ENCODE peak calls at places on chromosomes 2 and 18, in nine cellular contexts. Y is PC-3, T is choroid plexus epithelial cell, W is gastrocnemius medialis, K is pancreas, D is A549, A is dorsolateral prefrontal cortex, O is fibroblast of mammary gland, H is bronchial epithelial cell. M is an unnamed sample.

GRCh38 chr2:237961637-237962036 is 5.2 kb upstream of the UBE2F start:
- DNase-seq in Y (no peak), T (no peak), W (no peak), K (peak), D (no peak), A (no peak), O (no peak), H (no peak), M (no peak)

GRCh38 chr18:13530215-13530878 is 196.0 kb downstream of the FAM210A start:
- DNase-seq in Y (no peak), T (no peak), W (no peak), K (no peak), D (no peak), A (no peak), O (no peak), H (no peak), M (no peak)

GRCh38 chr2:158478237-158478636 is 21.5 kb downstream of the PKP4 start:
- DNase-seq in Y (no peak), T (no peak), W (no peak), K (no peak), D (no peak), A (no peak), O (no peak), H (no peak), M (no peak)

GRCh38 chr2:208334230-208334629 is 68.2 kb downstream of the PIKFYVE start:
- DNase-seq in Y (no peak), T (no peak), W (no peak), K (no peak), D (no peak), A (no peak), O (no peak), H (no peak), M (no peak)

GRCh38 chr2:237453671-237454070 is 33.4 kb upstream of the MLPH start:
- DNase-seq in Y (no peak), T (no peak), W (no peak), K (no peak), D (no peak), A (no peak), O (no peak), H (no peak), M (no peak)

GRCh38 chr2:53969285-53970094 is 1.3 kb downstream of the PSME4 start:
- DNase-seq in Y (peak), T (peak), W (peak), K (no peak), D (peak), A (no peak), O (peak), H (peak), M (peak)

GRCh38 chr18:59079264-59079972 is 60.3 kb upstream of the SEC11C start:
- DNase-seq in Y (no peak), T (peak), W (no peak), K (no peak), D (no peak), A (no peak), O (no peak), H (peak), M (no peak)

GRCh38 chr18:79507076-79507545 is 111.4 kb downstream of the NFATC1 start:
- DNase-seq in Y (no peak), T (peak), W (peak), K (peak), D (no peak), A (peak), O (peak), H (peak), M (no peak)

GRCh38 chr2:57886196-57886786 is 160.3 kb upstream of the VRK2 start:
- DNase-seq in Y (no peak), T (no peak), W (no peak), K (peak), D (no peak), A (no peak), O (no peak), H (no peak), M (no peak)

DNA sequence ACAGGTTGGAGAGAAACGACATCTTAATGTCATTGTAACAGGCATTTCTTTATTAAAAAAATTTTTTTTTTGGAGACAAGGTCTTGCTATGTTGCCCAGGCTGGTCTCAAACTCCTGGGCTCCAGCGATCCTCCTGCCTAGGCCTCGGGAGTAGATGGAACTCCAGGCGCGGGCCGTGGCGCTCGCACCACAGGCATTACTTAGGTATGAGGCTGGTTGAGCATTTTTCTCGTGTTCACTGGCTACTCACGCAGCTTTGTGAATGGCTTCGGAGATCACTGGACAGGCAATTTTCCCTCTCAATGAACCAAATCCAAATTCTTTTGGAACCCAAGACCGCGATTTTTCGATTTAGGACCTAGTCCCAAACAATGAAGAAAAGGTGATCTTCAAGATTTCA is 800 bp upstream of the TCF7L1 start:
- DNase-seq in Y (peak), T (no peak), W (no peak), K (no peak), D (peak), A (no peak), O (no peak), H (no peak), M (no peak)
- H3K4me3 ChIP-seq in Y (peak), T (peak), W (peak), K (peak), D (peak), A (peak), O (peak), H (peak), M (peak)

GRCh38 chr2:19359021-19359357 is 566 bp upstream of the OSR1 start:
- DNase-seq in Y (no peak), T (no peak), W (no peak), K (no peak), D (no peak), A (no peak), O (no peak), H (no peak), M (no peak)
- H3K4me3 ChIP-seq in Y (peak), T (peak), W (peak), K (no peak), D (peak), A (no peak), O (peak), H (no peak), M (peak)

GRCh38 chr2:85799215-85799956 is 45.6 kb downstream of the ATOH8 start:
- DNase-seq in Y (peak), T (no peak), W (no peak), K (peak), D (peak), A (no peak), O (no peak), H (peak), M (no peak)

GRCh38 chr2:85796046-85796548 is 42.3 kb downstream of the ATOH8 start:
- DNase-seq in Y (no peak), T (no peak), W (no peak), K (peak), D (no peak), A (no peak), O (no peak), H (no peak), M (no peak)

GRCh38 chr2:85796549-85797262 is 42.9 kb downstream of the ATOH8 start:
- DNase-seq in Y (no peak), T (no peak), W (no peak), K (peak), D (no peak), A (peak), O (no peak), H (no peak), M (no peak)

GRCh38 chr2:85797263-85797660 is 43.5 kb downstream of the ATOH8 start:
- DNase-seq in Y (no peak), T (no peak), W (no peak), K (peak), D (no peak), A (no peak), O (no peak), H (no peak), M (no peak)

GRCh38 chr2:85797959-85798358 is 44.2 kb downstream of the ATOH8 start:
- DNase-seq in Y (peak), T (peak), W (no peak), K (no peak), D (peak), A (no peak), O (peak), H (peak), M (no peak)
- H3K4me3 ChIP-seq in Y (no peak), T (no peak), W (no peak), K (no peak), D (no peak), A (no peak), O (no peak), H (no peak), M (no peak)

GRCh38 chr2:218886461-218886947 is 5.9 kb downstream of the WNT10A start:
- DNase-seq in Y (no peak), T (no peak), W (no peak), K (peak), D (no peak), A (no peak), O (no peak), H (no peak), M (no peak)
- H3K4me3 ChIP-seq in Y (no peak), T (no peak), W (no peak), K (no peak), D (no peak), A (no peak), O (no peak), H (no peak), M (no peak)